ENCODE peak calls at places on chromosomes 7 and 10, in five cellular contexts. W, P, U, T and M are unnamed samples.

GRCh38 chr7:12670071-12670729 is 17.2 kb upstream of the ARL4A start:
- DNase-seq in W (peak), T (no peak), U (no peak), P (no peak), M (no peak)

GRCh38 chr10:48414778-48415177 is 108.3 kb downstream of the MAPK8 start:
- DNase-seq in U (no peak), W (no peak), P (no peak), T (no peak), M (no peak)

GRCh38 chr10:122267849-122268737 is 3.0 kb upstream of the BTBD16 start:
- DNase-seq in U (peak), W (peak), P (no peak), T (peak), M (peak)

GRCh38 chr10:14093735-14094484 is 236.8 kb downstream of the FRMD4A start:
- DNase-seq in W (no peak), P (no peak), U (no peak), T (no peak), M (no peak)

GRCh38 chr7:30656006-30656575 is 26.2 kb downstream of the CRHR2 start:
- DNase-seq in P (no peak), T (no peak), U (no peak), W (no peak), M (no peak)

GRCh38 chr7:139990571-139990970 is 72.2 kb downstream of the PARP12 start:
- DNase-seq in W (no peak), T (no peak), U (no peak), P (no peak), M (no peak)

GRCh38 chr10:58969578-58969977 is 206.9 kb upstream of the PHYHIPL start:
- DNase-seq in U (no peak), P (no peak), W (no peak), T (no peak), M (no peak)

GRCh38 chr10:96665306-96665705 is 55.0 kb downstream of the PIK3AP1 start:
- DNase-seq in W (no peak), U (no peak), T (no peak), P (peak), M (no peak)

GRCh38 chr7:135707570-135707966 is 20.4 kb downstream of the SLC13A4 start:
- DNase-seq in W (no peak), U (no peak), T (no peak), P (no peak), M (no peak)

GRCh38 chr10:32103721-32104120 is 47.5 kb upstream of the KIF5B start:
- DNase-seq in T (no peak), W (no peak), P (no peak), U (no peak), M (no peak)

GRCh38 chr10:34786464-34786863 is 28.6 kb downstream of the PARD3 start:
- DNase-seq in U (no peak), P (peak), T (no peak), W (no peak), M (no peak)

GRCh38 chr7:141685285-141686035 is 16.5 kb downstream of the DENND11 start:
- DNase-seq in T (no peak), U (no peak), W (no peak), P (no peak), M (peak)

GRCh38 chr10:101152316-101152715 is 21.2 kb downstream of the TLX1 start:
- DNase-seq in P (no peak), U (no peak), T (no peak), W (no peak), M (no peak)

GRCh38 chr10:127906548-127907377 is at the start of gene PTPRE:
- DNase-seq in P (no peak), U (peak), T (peak), W (peak), M (peak)

GRCh38 chr10:22824984-22825383 is 102.9 kb upstream of the ARMC3 start:
- DNase-seq in T (no peak), W (no peak), P (no peak), U (no peak), M (no peak)

GRCh38 chr7:124101173-124101768 is 68.4 kb upstream of the TMEM229A start:
- DNase-seq in U (no peak), T (no peak), W (peak), P (no peak), M (no peak)

GRCh38 chr7:70700055-70700934 is 431.6 kb upstream of the GALNT17 start:
- DNase-seq in W (no peak), U (no peak), T (no peak), P (no peak), M (no peak)

GRCh38 chr10:132872658-132873057 is 69.7 kb downstream of the CFAP46 start:
- DNase-seq in T (no peak), U (no peak), W (peak), P (no peak), M (no peak)

GRCh38 chr10:24097771-24098207 is 111.1 kb upstream of the KIAA1217 start:
- DNase-seq in T (no peak), U (no peak), W (no peak), P (no peak), M (no peak)

GRCh38 chr10:113561214-113561613 is 8.4 kb downstream of the HABP2 start:
- DNase-seq in U (no peak), P (no peak), T (no peak), W (no peak), M (no peak)

GRCh38 chr7:35985126-35985754 is 167.8 kb upstream of the EEPD1 start:
- DNase-seq in W (peak), U (peak), P (no peak), T (peak), M (peak)

GRCh38 chr10:34655286-34656170 is 159.6 kb downstream of the PARD3 start:
- DNase-seq in U (peak), W (peak), T (peak), P (peak), M (no peak)

GRCh38 chr10:986137-986825 is 2.0 kb upstream of the GTPBP4 start:
- DNase-seq in U (no peak), W (peak), P (no peak), T (no peak), M (no peak)

GRCh38 chr10:70830185-70830584 is 14.4 kb downstream of the SGPL1 start:
- DNase-seq in T (no peak), U (no peak), W (no peak), P (no peak), M (no peak)

GRCh38 chr7:87216701-87217508 is 2.6 kb downstream of the TMEM243 start:
- DNase-seq in U (peak), W (no peak), T (no peak), P (no peak), M (no peak)

GRCh38 chr7:146960747-146961416 is 844.3 kb downstream of the CNTNAP2 start:
- DNase-seq in U (no peak), W (no peak), T (no peak), P (no peak), M (no peak)
- TF ChIP-seq CTCF in U (no peak), W (no peak), T (no peak), P (no peak), M (no peak)

DNA sequence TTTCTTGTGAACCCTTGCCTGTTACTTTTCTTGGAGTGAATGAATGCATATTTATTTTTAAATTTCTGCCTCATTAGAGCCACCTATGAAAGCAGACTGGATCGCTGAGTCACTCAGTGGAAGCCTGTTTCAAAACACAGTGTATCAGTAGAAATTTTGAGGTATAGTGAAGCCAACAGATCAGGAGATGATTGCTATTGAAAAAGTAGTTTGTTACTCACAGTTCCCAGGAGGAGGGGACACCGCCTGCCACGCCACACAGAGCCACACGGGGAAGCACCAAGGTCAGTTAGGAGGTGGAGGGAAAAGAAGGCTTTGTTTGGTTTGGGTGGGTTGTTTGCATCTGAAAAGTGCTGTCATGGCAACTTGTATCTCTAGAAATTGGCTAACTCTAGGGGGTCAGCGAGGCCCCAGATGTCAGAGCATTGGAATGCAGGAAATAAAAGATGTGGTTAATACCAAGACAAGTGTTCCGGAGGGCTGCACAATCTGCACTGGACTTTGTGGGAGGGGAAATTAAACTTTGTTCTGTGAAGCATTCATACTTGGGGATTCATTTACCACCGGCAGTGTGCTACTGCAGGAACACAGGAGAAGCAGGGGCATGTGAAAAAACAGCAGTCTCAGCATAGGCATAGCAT is 106.4 kb upstream of the SDK1 start:
- DNase-seq in W (no peak), P (no peak), U (no peak), T (no peak), M (no peak)
- TF ChIP-seq CTCF in W (no peak), P (no peak), U (no peak), T (no peak), M (no peak)

GRCh38 chr7:157405914-157406810 is 69.4 kb downstream of the DNAJB6 start:
- DNase-seq in P (no peak), W (no peak), U (no peak), T (peak), M (no peak)
- TF ChIP-seq CTCF in P (peak), W (no peak), U (no peak), T (peak), M (no peak)

GRCh38 chr10:84783386-84783785 is 455.0 kb downstream of the CCSER2 start:
- DNase-seq in W (no peak), T (no peak), P (no peak), U (no peak), M (peak)
- TF ChIP-seq CTCF in W (peak), T (peak), P (peak), U (peak), M (peak)

GRCh38 chr7:157336383-157337315 is at the start of gene DNAJB6:
- DNase-seq in U (peak), P (peak), T (peak), W (peak), M (peak)
- TF ChIP-seq CTCF in U (no peak), P (no peak), T (no peak), W (no peak), M (no peak)

GRCh38 chr10:86595496-86595895 is 58.9 kb upstream of the OPN4 start:
- DNase-seq in P (no peak), T (no peak), W (no peak), U (no peak), M (no peak)

GRCh38 chr10:86594535-86594934 is 59.8 kb upstream of the OPN4 start:
- DNase-seq in T (no peak), U (no peak), W (no peak), P (peak), M (no peak)

GRCh38 chr10:86591436-86591835 is 62.9 kb upstream of the OPN4 start:
- DNase-seq in U (no peak), W (no peak), P (no peak), T (no peak), M (no peak)

GRCh38 chr10:86596266-86596665 is 58.1 kb upstream of the OPN4 start:
- DNase-seq in W (no peak), P (no peak), U (no peak), T (peak), M (no peak)

GRCh38 chr10:86592413-86592812 is 61.9 kb upstream of the OPN4 start:
- DNase-seq in P (no peak), U (no peak), W (peak), T (no peak), M (no peak)
- TF ChIP-seq CTCF in P (peak), U (no peak), W (peak), T (no peak), M (peak)

DNA sequence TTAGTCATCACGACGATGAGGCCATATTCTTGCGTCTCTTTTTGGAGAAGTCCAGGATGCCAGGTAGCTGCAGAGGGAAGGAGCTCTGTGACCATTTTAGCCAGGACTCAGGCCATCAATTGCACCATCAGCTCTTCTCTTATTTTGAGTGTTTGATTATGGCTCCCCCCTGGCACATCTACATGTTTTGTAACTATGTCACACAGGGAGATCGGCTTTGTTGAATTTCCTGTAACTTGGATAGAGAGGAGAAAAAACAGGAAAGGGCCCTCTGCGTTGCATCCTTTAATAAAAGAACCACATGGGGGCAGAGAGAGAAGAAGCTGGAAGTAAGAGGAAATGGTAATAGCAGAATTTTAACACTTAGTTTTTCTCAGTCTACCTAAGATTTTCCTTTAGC is 414.1 kb downstream of the LRMDA start:
- DNase-seq in T (no peak), P (no peak), W (no peak), U (no peak), M (no peak)
- TF ChIP-seq CTCF in T (no peak), P (no peak), W (no peak), U (no peak), M (peak)